ENCODE peak calls at places on chromosomes 6 and 20, in eight cellular contexts. One of them, this sample, is unnamed.

GRCh38 chr20:12047838-12048432 is 130.2 kb downstream of the BTBD3 start:
- DNase-seq in lower leg skin: no peak
- DNase-seq in right atrium auricular region: no peak
- DNase-seq in cardiac fibroblast: peak; percentile 33
- DNase-seq in A549: no peak
- DNase-seq in AG04450: no peak
- DNase-seq in IMR-90: peak; percentile 74
- DNase-seq in psoas muscle: no peak
- DNase-seq in this sample: peak; percentile 76

GRCh38 chr6:36340671-36341454 is 4.2 kb upstream of the BNIP5 start:
- DNase-seq in lower leg skin: peak; percentile 92
- DNase-seq in right atrium auricular region: peak; percentile 80
- DNase-seq in cardiac fibroblast: peak; percentile 89
- DNase-seq in A549: peak; percentile 60
- DNase-seq in AG04450: no peak
- DNase-seq in IMR-90: peak; percentile 59
- DNase-seq in psoas muscle: peak; percentile 80
- DNase-seq in this sample: peak; percentile 51

GRCh38 chr6:150074651-150075416 is 5.9 kb upstream of the ULBP3 start:
- DNase-seq in lower leg skin: no peak
- DNase-seq in right atrium auricular region: no peak
- DNase-seq in cardiac fibroblast: peak; percentile 27
- DNase-seq in A549: no peak
- DNase-seq in AG04450: no peak
- DNase-seq in IMR-90: no peak
- DNase-seq in psoas muscle: no peak
- DNase-seq in this sample: no peak

GRCh38 chr6:169186496-169187169 is 67.0 kb downstream of the THBS2 start:
- DNase-seq in lower leg skin: peak; percentile 69
- DNase-seq in right atrium auricular region: no peak
- DNase-seq in cardiac fibroblast: no peak
- DNase-seq in A549: no peak
- DNase-seq in AG04450: no peak
- DNase-seq in IMR-90: no peak
- DNase-seq in psoas muscle: no peak
- DNase-seq in this sample: no peak

GRCh38 chr6:135606392-135606791 is 108.9 kb upstream of the AHI1 start:
- DNase-seq in lower leg skin: no peak
- DNase-seq in right atrium auricular region: no peak
- DNase-seq in cardiac fibroblast: no peak
- DNase-seq in A549: no peak
- DNase-seq in AG04450: no peak
- DNase-seq in IMR-90: no peak
- DNase-seq in psoas muscle: no peak
- DNase-seq in this sample: no peak

GRCh38 chr20:34022154-34022842 is 28.6 kb downstream of the RALY start:
- DNase-seq in lower leg skin: no peak
- DNase-seq in right atrium auricular region: no peak
- DNase-seq in cardiac fibroblast: peak; percentile 32
- DNase-seq in A549: peak; percentile 78
- DNase-seq in AG04450: no peak
- DNase-seq in IMR-90: no peak
- DNase-seq in psoas muscle: no peak
- DNase-seq in this sample: peak; percentile 27

GRCh38 chr6:154526997-154527396 is 16.5 kb upstream of the CNKSR3 start:
- DNase-seq in lower leg skin: no peak
- DNase-seq in right atrium auricular region: no peak
- DNase-seq in cardiac fibroblast: no peak
- DNase-seq in A549: no peak
- DNase-seq in AG04450: no peak
- DNase-seq in IMR-90: no peak
- DNase-seq in psoas muscle: no peak
- DNase-seq in this sample: no peak

GRCh38 chr6:70314240-70314639 is 11.4 kb upstream of the COL9A1 start:
- DNase-seq in lower leg skin: no peak
- DNase-seq in right atrium auricular region: no peak
- DNase-seq in cardiac fibroblast: peak; percentile 9
- DNase-seq in A549: no peak
- DNase-seq in AG04450: no peak
- DNase-seq in IMR-90: no peak
- DNase-seq in psoas muscle: no peak
- DNase-seq in this sample: no peak

GRCh38 chr6:109739671-109740070 is 48.6 kb downstream of the FIG4 start:
- DNase-seq in lower leg skin: no peak
- DNase-seq in right atrium auricular region: no peak
- DNase-seq in cardiac fibroblast: no peak
- DNase-seq in A549: no peak
- DNase-seq in AG04450: no peak
- DNase-seq in IMR-90: no peak
- DNase-seq in psoas muscle: no peak
- DNase-seq in this sample: no peak

GRCh38 chr6:42419490-42420280 is 32.0 kb downstream of the TRERF1 start:
- DNase-seq in lower leg skin: no peak
- DNase-seq in right atrium auricular region: no peak
- DNase-seq in cardiac fibroblast: no peak
- DNase-seq in A549: no peak
- DNase-seq in AG04450: no peak
- DNase-seq in IMR-90: no peak
- DNase-seq in psoas muscle: no peak
- DNase-seq in this sample: no peak

GRCh38 chr20:49318430-49319203 is 40.8 kb upstream of the ZNFX1 start:
- DNase-seq in lower leg skin: no peak
- DNase-seq in right atrium auricular region: no peak
- DNase-seq in cardiac fibroblast: no peak
- DNase-seq in A549: no peak
- DNase-seq in AG04450: no peak
- DNase-seq in IMR-90: no peak
- DNase-seq in psoas muscle: no peak
- DNase-seq in this sample: no peak

GRCh38 chr20:57000441-57000968 is 265.9 kb downstream of the BMP7 start:
- DNase-seq in lower leg skin: no peak
- DNase-seq in right atrium auricular region: no peak
- DNase-seq in cardiac fibroblast: no peak
- DNase-seq in A549: no peak
- DNase-seq in AG04450: no peak
- DNase-seq in IMR-90: no peak
- DNase-seq in psoas muscle: no peak
- DNase-seq in this sample: no peak

GRCh38 chr6:15947436-15947835 is 181.4 kb upstream of the MYLIP start:
- DNase-seq in lower leg skin: no peak
- DNase-seq in right atrium auricular region: no peak
- DNase-seq in cardiac fibroblast: no peak
- DNase-seq in A549: no peak
- DNase-seq in AG04450: no peak
- DNase-seq in IMR-90: no peak
- DNase-seq in psoas muscle: no peak
- DNase-seq in this sample: no peak

GRCh38 chr6:7107578-7108195 is at the start of gene RREB1:
- DNase-seq in lower leg skin: peak; percentile 92
- DNase-seq in right atrium auricular region: peak; percentile 81
- DNase-seq in cardiac fibroblast: peak; percentile 74
- DNase-seq in A549: peak; percentile 85
- DNase-seq in AG04450: no peak
- DNase-seq in IMR-90: peak; percentile 54
- DNase-seq in psoas muscle: peak; percentile 67
- DNase-seq in this sample: peak; percentile 50

GRCh38 chr20:31682927-31683326 is 39.7 kb downstream of the BCL2L1 start:
- DNase-seq in lower leg skin: no peak
- DNase-seq in right atrium auricular region: no peak
- DNase-seq in cardiac fibroblast: no peak
- DNase-seq in A549: no peak
- DNase-seq in AG04450: no peak
- DNase-seq in IMR-90: no peak
- DNase-seq in psoas muscle: no peak
- DNase-seq in this sample: no peak

GRCh38 chr20:31684153-31685003 is 38.3 kb downstream of the BCL2L1 start:
- DNase-seq in lower leg skin: no peak
- DNase-seq in right atrium auricular region: no peak
- DNase-seq in cardiac fibroblast: no peak
- DNase-seq in A549: no peak
- DNase-seq in AG04450: no peak
- DNase-seq in IMR-90: no peak
- DNase-seq in psoas muscle: no peak
- DNase-seq in this sample: no peak

GRCh38 chr20:31689141-31689540 is 33.5 kb downstream of the BCL2L1 start:
- DNase-seq in lower leg skin: no peak
- DNase-seq in right atrium auricular region: no peak
- DNase-seq in cardiac fibroblast: no peak
- DNase-seq in A549: no peak
- DNase-seq in AG04450: no peak
- DNase-seq in IMR-90: no peak
- DNase-seq in psoas muscle: no peak
- DNase-seq in this sample: no peak

GRCh38 chr20:31687777-31688176 is 34.9 kb downstream of the BCL2L1 start:
- DNase-seq in lower leg skin: no peak
- DNase-seq in right atrium auricular region: no peak
- DNase-seq in cardiac fibroblast: no peak
- DNase-seq in A549: no peak
- DNase-seq in AG04450: no peak
- DNase-seq in IMR-90: no peak
- DNase-seq in psoas muscle: no peak
- DNase-seq in this sample: no peak

GRCh38 chr20:31685853-31686641 is 36.6 kb downstream of the BCL2L1 start:
- DNase-seq in lower leg skin: no peak
- DNase-seq in right atrium auricular region: no peak
- DNase-seq in cardiac fibroblast: no peak
- DNase-seq in A549: no peak
- DNase-seq in AG04450: no peak
- DNase-seq in IMR-90: no peak
- DNase-seq in psoas muscle: no peak
- DNase-seq in this sample: no peak
- TF ChIP-seq CTCF in lower leg skin: no peak
- TF ChIP-seq CTCF in right atrium auricular region: no peak
- TF ChIP-seq CTCF in cardiac fibroblast: no peak
- TF ChIP-seq CTCF in A549: no peak
- TF ChIP-seq CTCF in AG04450: no peak
- TF ChIP-seq CTCF in IMR-90: no peak
- TF ChIP-seq CTCF in psoas muscle: no peak
- TF ChIP-seq CTCF in this sample: no peak

DNA sequence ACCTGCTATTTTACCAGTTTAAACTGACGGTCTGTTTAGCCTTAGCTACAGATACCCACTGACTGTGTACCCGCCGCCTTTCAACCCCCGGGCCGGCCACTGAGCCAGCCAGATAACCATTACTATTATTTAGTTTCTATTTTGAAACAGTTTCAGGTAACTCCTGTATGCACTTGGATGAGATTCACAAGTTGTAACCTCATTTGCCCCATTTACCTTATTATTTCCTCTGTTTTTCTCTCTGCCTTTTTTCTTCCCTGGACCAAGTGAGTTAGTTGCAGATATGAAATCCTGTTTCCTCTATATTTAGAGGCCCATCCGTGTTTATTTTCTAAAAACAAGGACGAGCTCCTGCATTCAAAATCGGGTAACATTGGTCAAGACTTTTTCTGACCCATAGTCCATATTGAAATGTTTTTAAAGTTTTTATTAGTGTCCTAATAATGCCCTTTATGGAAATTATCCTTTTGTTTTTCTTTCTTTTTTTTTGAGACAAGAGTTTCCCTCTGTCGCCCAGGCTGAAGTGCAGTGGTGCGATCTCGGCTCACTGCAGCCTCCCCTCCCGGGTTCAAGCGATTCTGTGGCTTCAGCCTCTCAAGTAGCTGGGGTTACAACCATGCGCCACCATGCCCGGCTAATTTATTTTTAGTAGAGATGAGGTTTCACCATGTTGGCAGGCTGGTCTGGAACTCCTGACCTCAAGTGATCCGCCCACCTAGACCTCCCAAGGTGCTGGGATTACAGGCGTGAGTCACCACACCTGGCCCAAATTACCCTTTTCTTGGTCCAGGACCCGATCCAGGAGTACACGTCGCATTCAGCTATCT is 767 bp downstream of the AP5S1 start:
- DNase-seq in lower leg skin: no peak
- DNase-seq in right atrium auricular region: no peak
- DNase-seq in cardiac fibroblast: no peak
- DNase-seq in A549: no peak
- DNase-seq in AG04450: no peak
- DNase-seq in IMR-90: no peak
- DNase-seq in psoas muscle: peak; percentile 41
- DNase-seq in this sample: no peak
- H3K4me3 ChIP-seq in lower leg skin: peak overlapping the region; percentile 54
- H3K4me3 ChIP-seq in right atrium auricular region: peak overlapping the region; percentile 51
- H3K4me3 ChIP-seq in cardiac fibroblast: peak overlapping the region; percentile 66
- H3K4me3 ChIP-seq in A549: peak overlapping the region; percentile 63
- H3K4me3 ChIP-seq in AG04450: peak overlapping the region; percentile 89
- H3K4me3 ChIP-seq in IMR-90: peak overlapping the region; percentile 70
- H3K4me3 ChIP-seq in psoas muscle: peak overlapping the region; percentile 83
- H3K4me3 ChIP-seq in this sample: peak overlapping the region; percentile 88

DNA sequence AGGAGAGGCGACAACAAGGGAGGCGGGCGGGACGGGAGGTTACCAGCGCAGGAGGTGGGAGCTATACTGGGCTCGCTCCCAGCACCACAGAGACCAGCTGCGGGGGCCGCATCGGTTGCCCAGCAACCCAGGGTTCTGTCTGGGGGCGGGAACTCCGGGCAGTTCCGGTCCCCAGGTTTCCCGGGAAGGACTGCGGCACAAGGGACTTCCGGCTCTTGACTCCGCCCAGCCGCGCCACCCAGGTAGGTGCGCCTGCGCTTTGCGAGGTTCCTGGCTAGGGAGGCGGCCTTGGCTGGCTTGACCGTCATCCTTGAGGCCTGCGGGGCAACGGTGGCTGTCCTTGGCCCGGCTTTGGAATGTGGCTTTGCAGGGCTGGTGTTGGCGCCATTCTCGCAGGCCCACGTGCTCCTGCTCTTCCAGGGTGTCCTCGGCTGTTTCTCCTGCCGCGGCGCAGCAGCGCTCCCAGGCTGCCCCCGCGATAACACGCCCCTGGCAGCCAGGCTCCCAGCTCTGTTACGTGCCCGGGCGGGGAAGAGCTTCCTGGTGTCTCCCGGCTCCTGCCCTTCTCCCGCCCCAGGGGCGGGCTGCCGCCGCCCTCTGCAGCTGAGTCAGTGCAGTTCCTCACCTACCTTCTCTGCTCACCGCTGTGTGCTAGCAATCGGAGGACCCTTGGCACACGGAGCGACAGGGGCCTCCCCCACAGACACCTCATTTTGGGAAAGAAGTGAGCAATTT is at the start of gene RSPH3:
- DNase-seq in lower leg skin: peak; percentile 98
- DNase-seq in right atrium auricular region: peak; percentile 92
- DNase-seq in cardiac fibroblast: peak; percentile 95
- DNase-seq in A549: peak; percentile 83
- DNase-seq in AG04450: peak; percentile 72
- DNase-seq in IMR-90: peak; percentile 90
- DNase-seq in psoas muscle: peak; percentile 93
- DNase-seq in this sample: peak; percentile 93
- TF ChIP-seq CTCF in lower leg skin: no peak
- TF ChIP-seq CTCF in right atrium auricular region: peak; percentile 60
- TF ChIP-seq CTCF in cardiac fibroblast: no peak
- TF ChIP-seq CTCF in A549: peak; percentile 18
- TF ChIP-seq CTCF in AG04450: no peak
- TF ChIP-seq CTCF in IMR-90: peak; percentile 20
- TF ChIP-seq CTCF in psoas muscle: peak; percentile 11
- TF ChIP-seq CTCF in this sample: no peak

DNA sequence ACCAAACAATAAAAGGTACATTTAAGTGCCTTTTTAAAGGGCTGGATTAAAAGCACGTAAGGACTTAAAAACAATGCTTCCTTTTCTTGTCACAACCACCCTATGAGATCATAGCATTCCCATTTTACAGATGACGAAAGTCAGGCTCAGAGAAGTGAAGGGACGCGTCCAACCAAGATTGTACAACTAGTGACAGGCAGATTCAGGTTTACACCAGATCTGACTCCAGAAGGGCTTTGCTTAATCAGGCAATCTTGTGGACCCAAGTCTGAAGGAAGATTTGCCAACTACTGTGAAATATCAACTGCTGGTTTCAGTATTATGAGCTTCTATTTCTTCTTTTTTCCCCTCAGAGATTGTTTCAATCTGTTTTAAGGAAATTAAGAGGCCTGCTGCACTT is 876 bp downstream of the ENPP4 start:
- DNase-seq in lower leg skin: no peak
- DNase-seq in right atrium auricular region: no peak
- DNase-seq in cardiac fibroblast: no peak
- DNase-seq in A549: no peak
- DNase-seq in AG04450: no peak
- DNase-seq in IMR-90: no peak
- DNase-seq in psoas muscle: no peak
- DNase-seq in this sample: no peak
- H3K4me3 ChIP-seq in lower leg skin: no peak overlapping the region
- H3K4me3 ChIP-seq in right atrium auricular region: peak overlapping the region; percentile 82
- H3K4me3 ChIP-seq in cardiac fibroblast: no peak overlapping the region
- H3K4me3 ChIP-seq in A549: no peak overlapping the region
- H3K4me3 ChIP-seq in AG04450: no peak overlapping the region
- H3K4me3 ChIP-seq in IMR-90: no peak overlapping the region
- H3K4me3 ChIP-seq in psoas muscle: peak overlapping the region; percentile 94
- H3K4me3 ChIP-seq in this sample: no peak overlapping the region